ENCODE peak calls at places on chromosomes 12 and 14, in seven cellular contexts. O, D, V, T, M, S and H are unnamed samples.

GRCh38 chr12:111788178-111788654 is 21.5 kb downstream of the ALDH2 start:
- DNase-seq in T (peak), V (no peak), O (peak), D (peak), M (no peak), S (no peak), H (peak)

GRCh38 chr12:386651-387050 is 2.5 kb downstream of the KDM5A start:
- DNase-seq in M (no peak), V (no peak), O (peak), T (peak), D (no peak), S (no peak), H (peak)

GRCh38 chr14:50260511-50260910 is 29.1 kb upstream of the SOS2 start:
- DNase-seq in O (peak), V (no peak), M (peak), T (peak), D (peak), S (no peak), H (peak)

GRCh38 chr14:61652526-61653262 is 42.6 kb upstream of the HIF1A start:
- DNase-seq in T (no peak), D (no peak), M (no peak), S (no peak), O (no peak), V (no peak), H (no peak)

GRCh38 chr12:64990991-64991570 is 130.0 kb downstream of the WIF1 start:
- DNase-seq in V (no peak), T (peak), M (no peak), O (no peak), S (peak), D (no peak), H (no peak)

GRCh38 chr14:23052182-23052623 is 5.1 kb downstream of the CDH24 start:
- DNase-seq in O (no peak), T (no peak), V (peak), M (peak), S (no peak), D (no peak), H (no peak)

GRCh38 chr12:123388948-123389559 is 5.1 kb downstream of the KMT5A start:
- DNase-seq in O (no peak), D (peak), S (no peak), V (no peak), M (no peak), T (no peak), H (no peak)

GRCh38 chr12:85005615-85006014 is 30.5 kb downstream of the TSPAN19 start:
- DNase-seq in T (no peak), D (no peak), S (no peak), M (no peak), V (no peak), O (no peak), H (no peak)

GRCh38 chr12:86484473-86484872 is 228.3 kb upstream of the MGAT4C start:
- DNase-seq in O (no peak), T (no peak), V (no peak), M (no peak), S (no peak), D (no peak), H (no peak)

GRCh38 chr14:100445436-100446088 is 122.4 kb downstream of the SLC25A47 start:
- DNase-seq in S (no peak), V (no peak), T (peak), M (no peak), O (no peak), D (no peak), H (no peak)

GRCh38 chr12:119036878-119037493 is 55.6 kb downstream of the SRRM4 start:
- DNase-seq in M (peak), S (peak), T (peak), O (no peak), D (peak), V (peak), H (no peak)

GRCh38 chr14:64123241-64123956 is 170.8 kb downstream of the ESR2 start:
- DNase-seq in D (no peak), M (no peak), V (no peak), S (no peak), O (no peak), T (peak), H (no peak)

GRCh38 chr12:33596061-33596460 is 156.4 kb upstream of the SYT10 start:
- DNase-seq in O (no peak), D (no peak), V (no peak), S (no peak), T (no peak), M (no peak), H (peak)

GRCh38 chr14:72614365-72614764 is 279.5 kb downstream of the DPF3 start:
- DNase-seq in T (no peak), O (no peak), V (no peak), M (no peak), D (no peak), S (no peak), H (no peak)

GRCh38 chr14:97299661-97300060 is 502.5 kb downstream of the VRK1 start:
- DNase-seq in M (no peak), V (peak), O (no peak), T (no peak), S (no peak), D (no peak), H (no peak)

GRCh38 chr12:79993106-79993862 is 58.4 kb upstream of the PPP1R12A start:
- DNase-seq in V (peak), D (no peak), M (no peak), O (no peak), T (no peak), S (no peak), H (no peak)

GRCh38 chr14:83162351-83162929 is 1628.8 kb upstream of the SEL1L start:
- DNase-seq in M (no peak), O (no peak), D (no peak), S (no peak), T (no peak), V (no peak), H (no peak)

GRCh38 chr14:64645220-64645891 is 58.9 kb upstream of the PLEKHG3 start:
- DNase-seq in S (peak), T (no peak), O (peak), V (peak), M (peak), D (no peak), H (peak)

DNA sequence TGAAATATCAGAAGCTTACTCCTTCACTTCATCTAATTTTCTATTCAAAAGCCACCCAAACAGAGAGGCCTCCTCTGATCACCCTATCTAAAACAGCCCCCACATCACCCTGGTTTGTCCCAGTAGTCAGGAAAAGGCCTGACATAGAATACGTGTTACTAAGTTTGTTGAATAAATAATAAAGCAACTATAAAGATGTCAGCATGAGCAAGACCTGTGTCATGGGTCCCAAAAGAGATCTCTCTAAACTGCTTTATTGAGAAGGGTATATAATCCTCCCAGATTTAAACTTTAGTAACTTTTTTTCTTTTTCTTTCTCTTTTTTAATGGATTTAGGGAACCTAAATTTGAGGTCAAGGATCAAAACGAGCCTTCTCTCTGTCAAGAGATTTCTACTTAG is 27.4 kb upstream of the C12orf50 start:
- DNase-seq in S (no peak), D (no peak), O (no peak), V (no peak), M (no peak), T (peak), H (no peak)
- H2AFZ ChIP-seq in S (no peak), D (no peak), O (no peak), V (no peak), M (no peak), T (no peak), H (no peak)

GRCh38 chr12:52790427-52791270 is 5.3 kb downstream of the KRT3 start:
- DNase-seq in M (no peak), V (no peak), D (no peak), O (no peak), T (no peak), S (no peak), H (no peak)
- H2AFZ ChIP-seq in M (no peak), V (no peak), D (no peak), O (peak), T (no peak), S (no peak), H (no peak)

GRCh38 chr12:12724421-12725085 is 7.4 kb downstream of the CDKN1B start:
- DNase-seq in D (peak), S (no peak), O (no peak), M (no peak), V (no peak), T (peak), H (no peak)
- H2AFZ ChIP-seq in D (no peak), S (peak), O (peak), M (no peak), V (no peak), T (no peak), H (peak)

DNA sequence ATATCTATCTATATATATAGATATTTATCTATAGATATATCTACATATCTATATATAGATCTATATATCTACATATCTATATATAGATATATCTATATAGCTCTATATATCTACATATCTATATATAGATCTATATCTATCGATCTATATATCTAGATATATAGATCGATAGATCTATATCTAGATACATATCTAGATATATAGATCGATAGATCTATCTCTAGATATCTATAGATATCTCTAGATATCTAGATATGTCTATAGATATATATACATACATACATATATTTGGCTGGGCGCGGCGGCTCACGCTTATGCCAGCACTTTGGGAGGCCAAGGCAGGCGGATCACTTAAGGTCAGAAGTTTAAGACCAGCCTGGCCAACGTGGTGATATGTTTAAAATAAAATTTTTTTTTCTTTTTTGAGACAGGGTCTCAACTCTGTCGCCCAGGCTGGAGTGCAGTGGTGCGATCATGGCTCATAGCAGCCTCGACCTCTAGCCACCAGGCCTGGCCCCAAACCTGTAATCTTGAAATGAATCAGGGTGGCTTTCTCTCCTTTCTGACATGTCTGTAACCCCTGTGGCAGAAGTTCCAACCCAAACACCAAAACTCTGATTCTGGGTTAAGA is 18.1 kb downstream of the ARPC3 start:
- DNase-seq in V (no peak), O (no peak), M (no peak), D (no peak), S (no peak), T (no peak), H (no peak)
- H2AFZ ChIP-seq in V (no peak), O (no peak), M (no peak), D (peak), S (no peak), T (no peak), H (no peak)

GRCh38 chr12:69714542-69714941 is 15.4 kb upstream of the BEST3 start:
- DNase-seq in D (peak), O (no peak), T (no peak), S (no peak), V (no peak), M (no peak), H (no peak)

GRCh38 chr12:69720748-69721147 is 17.9 kb upstream of the RAB3IP start:
- DNase-seq in D (no peak), M (no peak), T (no peak), S (no peak), O (no peak), V (no peak), H (no peak)

GRCh38 chr12:69719336-69720316 is 19.0 kb upstream of the RAB3IP start:
- DNase-seq in M (no peak), D (no peak), V (no peak), T (no peak), O (no peak), S (no peak), H (no peak)
- H2AFZ ChIP-seq in M (no peak), D (no peak), V (no peak), T (no peak), O (no peak), S (no peak), H (no peak)